ENCODE peak calls at places on chromosomes 13 and 19, in six cellular contexts. B is H9, R is IMR-90, Q is OCI-LY7, K is GM23338, A is keratinocyte. D is an unnamed sample. For H4K20me1, the result is how much of the 10 kb centered on the place peaks cover.

GRCh38 chr19:58559275-58560006 is 1.0 kb upstream of the UBE2M start:
- DNase-seq in B (peak), R (peak), Q (peak), K (peak), A (no peak), D (peak)

GRCh38 chr13:50080856-50081105 is 65.5 kb downstream of the KCNRG start:
- DNase-seq in B (no peak), R (peak), Q (no peak), K (no peak), A (no peak), D (peak)

GRCh38 chr13:45833663-45834062 is 17.9 kb downstream of the SIAH3 start:
- DNase-seq in B (no peak), R (peak), Q (no peak), K (no peak), A (no peak), D (peak)

GRCh38 chr13:110309661-110310524 is 2.8 kb downstream of the COL4A2 start:
- DNase-seq in B (peak), R (no peak), Q (no peak), K (no peak), A (no peak), D (no peak)

GRCh38 chr13:58946274-58946673 is 1217.5 kb downstream of the DIAPH3 start:
- DNase-seq in B (no peak), R (no peak), Q (no peak), K (no peak), A (no peak), D (no peak)

GRCh38 chr19:42683917-42684513 is 56.3 kb downstream of the PSG3 start:
- DNase-seq in B (no peak), R (peak), Q (peak), K (peak), A (no peak), D (peak)

GRCh38 chr19:34217952-34218817 is 36.2 kb upstream of the GARRE1 start:
- DNase-seq in B (no peak), R (peak), Q (no peak), K (no peak), A (no peak), D (peak)

GRCh38 chr13:43232866-43233265 is 209.5 kb downstream of the DNAJC15 start:
- DNase-seq in B (no peak), R (peak), Q (no peak), K (no peak), A (no peak), D (peak)

GRCh38 chr13:98746968-98747367 is 5.5 kb downstream of the SLC15A1 start:
- DNase-seq in B (no peak), R (no peak), Q (no peak), K (no peak), A (no peak), D (peak)

GRCh38 chr19:1355974-1356865 is 27.5 kb upstream of the NDUFS7 start:
- DNase-seq in B (no peak), R (peak), Q (no peak), K (no peak), A (no peak), D (peak)

GRCh38 chr13:34340534-34340933 is 522.6 kb downstream of the RFC3 start:
- DNase-seq in B (no peak), R (no peak), Q (no peak), K (no peak), A (peak), D (peak)

GRCh38 chr13:52374873-52375411 is 31.0 kb downstream of the THSD1 start:
- DNase-seq in B (no peak), R (no peak), Q (no peak), K (no peak), A (no peak), D (no peak)

GRCh38 chr19:30682576-30683536 is 310.7 kb downstream of the ZNF536 start:
- DNase-seq in B (peak), R (peak), Q (peak), K (peak), A (no peak), D (peak)

GRCh38 chr13:102555914-102556553 is 40.8 kb upstream of the TPP2 start:
- DNase-seq in B (no peak), R (peak), Q (peak), K (peak), A (peak), D (peak)

GRCh38 chr13:102317593-102317992 is 84.3 kb downstream of the FGF14 start:
- DNase-seq in B (no peak), R (peak), Q (no peak), K (no peak), A (no peak), D (peak)

GRCh38 chr13:29572575-29572974 is 22.9 kb downstream of the SLC7A1 start:
- DNase-seq in B (no peak), R (no peak), Q (no peak), K (no peak), A (no peak), D (no peak)

GRCh38 chr19:850221-850978 is 1.7 kb upstream of the ELANE start:
- DNase-seq in B (peak), R (peak), Q (no peak), K (peak), A (no peak), D (peak)

GRCh38 chr19:50695251-50696064 is 24.1 kb downstream of the SHANK1 start:
- DNase-seq in B (no peak), R (no peak), Q (no peak), K (peak), A (no peak), D (peak)

GRCh38 chr13:33026489-33027152 is 10.4 kb downstream of the KL start:
- DNase-seq in B (no peak), R (no peak), Q (no peak), K (peak), A (no peak), D (no peak)

GRCh38 chr13:37869756-37870488 is at the start of gene TRPC4:
- DNase-seq in B (peak), R (peak), Q (no peak), K (peak), A (no peak), D (peak)

GRCh38 chr19:38649305-38650179 is 2.1 kb downstream of the ACTN4 start:
- DNase-seq in B (no peak), R (no peak), Q (no peak), K (peak), A (no peak), D (peak)

GRCh38 chr19:40604647-40605200 is 3.6 kb downstream of the LTBP4 start:
- DNase-seq in B (peak), R (no peak), Q (peak), K (no peak), A (no peak), D (no peak)

GRCh38 chr19:1130801-1131717 is 27.3 kb downstream of the GPX4 start:
- DNase-seq in B (no peak), R (no peak), Q (peak), K (no peak), A (no peak), D (peak)

GRCh38 chr13:82772802-82773201 is 1109.5 kb downstream of the SLITRK1 start:
- DNase-seq in B (no peak), R (peak), Q (no peak), K (no peak), A (no peak), D (peak)

GRCh38 chr19:49654581-49654980 is 11.1 kb downstream of the IRF3 start:
- DNase-seq in B (no peak), R (no peak), Q (no peak), K (no peak), A (no peak), D (no peak)

GRCh38 chr19:49652723-49653465 is 10.9 kb downstream of the SCAF1 start:
- DNase-seq in B (no peak), R (no peak), Q (no peak), K (no peak), A (no peak), D (no peak)

GRCh38 chr19:49651029-49651825 is 9.2 kb downstream of the SCAF1 start:
- DNase-seq in B (no peak), R (no peak), Q (no peak), K (peak), A (no peak), D (no peak)

GRCh38 chr19:49651871-49652722 is 10.1 kb downstream of the SCAF1 start:
- DNase-seq in B (no peak), R (no peak), Q (no peak), K (peak), A (no peak), D (no peak)

GRCh38 chr19:49653466-49653806 is 11.4 kb downstream of the SCAF1 start:
- DNase-seq in B (no peak), R (no peak), Q (no peak), K (no peak), A (no peak), D (no peak)
- H4K20me1 ChIP-seq in B (under half), R (under half), Q (under half), K (under half), A (under half), D (under half)

DNA sequence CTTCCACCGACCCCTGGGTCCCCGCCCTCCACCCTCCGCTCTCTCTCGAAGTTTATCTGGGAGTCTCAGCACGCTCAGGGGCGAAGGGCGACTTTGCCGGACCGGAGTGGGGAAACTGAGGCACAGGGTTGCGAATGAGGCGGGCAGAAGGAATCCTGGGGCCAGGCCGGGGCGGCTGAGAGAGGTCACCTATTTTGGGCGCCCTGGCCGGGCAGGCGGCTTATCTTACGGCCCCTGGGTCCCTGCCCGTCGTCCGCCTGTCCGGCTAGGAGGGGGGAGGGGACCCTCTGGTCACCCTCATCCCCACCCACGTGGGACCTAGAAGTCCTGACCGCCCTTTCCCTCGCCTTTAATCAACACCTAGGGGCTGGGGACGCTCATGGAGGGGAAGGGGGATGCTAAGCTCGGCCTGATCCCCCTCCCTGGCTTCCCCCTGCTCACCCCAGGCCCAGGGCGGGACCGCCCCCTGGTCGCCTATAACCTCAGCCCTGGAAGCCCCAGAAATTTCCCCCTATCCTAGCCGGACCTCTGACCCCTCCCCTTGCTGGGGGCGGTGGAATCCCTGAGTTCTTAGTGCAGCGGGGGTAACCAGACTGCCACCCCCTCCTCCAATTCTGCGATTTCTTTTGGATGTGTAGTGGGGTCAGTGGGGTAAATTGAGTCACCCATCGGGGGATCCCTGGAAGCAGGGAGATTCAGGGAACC is 556 bp downstream of the TRIP10 start:
- DNase-seq in B (peak), R (no peak), Q (peak), K (peak), A (no peak), D (peak)
- H2AFZ ChIP-seq in B (no peak), R (peak), Q (peak), K (no peak), A (peak), D (peak)

DNA sequence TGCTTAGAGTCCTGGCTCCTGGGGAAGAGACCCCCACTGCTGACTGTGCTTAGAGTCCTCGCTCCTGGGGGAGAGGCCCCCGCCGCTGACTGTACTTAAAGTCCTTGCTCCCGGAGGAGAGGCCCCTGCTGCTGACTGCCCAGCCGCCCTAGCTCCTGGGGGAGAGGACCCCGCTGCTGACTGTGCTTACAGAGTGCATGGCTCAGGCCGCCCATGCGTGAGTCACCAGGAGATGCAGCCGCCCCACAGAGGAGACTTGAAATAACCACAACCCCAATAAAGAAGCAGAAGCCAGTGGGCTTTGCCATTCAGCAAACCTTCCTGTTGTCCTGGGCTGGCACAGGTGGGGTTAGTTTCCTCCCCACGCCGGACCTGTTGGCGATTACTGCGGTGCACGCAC is 79.2 kb upstream of the C13orf46 start:
- DNase-seq in B (no peak), R (peak), Q (no peak), K (no peak), A (no peak), D (peak)
- H4K20me1 ChIP-seq in B (under half), R (half or more), Q (under half), K (under half), A (under half), D (under half)

GRCh38 chr19:11453468-11454341 is 18.3 kb downstream of the PRKCSH start:
- DNase-seq in B (no peak), R (no peak), Q (peak), K (peak), A (no peak), D (no peak)
- H2AFZ ChIP-seq in B (no peak), R (peak), Q (no peak), K (peak), A (no peak), D (no peak)

GRCh38 chr19:5953034-5953589 is 24.8 kb downstream of the RANBP3 start:
- DNase-seq in B (no peak), R (peak), Q (no peak), K (no peak), A (no peak), D (peak)
- H4K20me1 ChIP-seq in B (under half), R (half or more), Q (under half), K (half or more), A (under half), D (under half)

GRCh38 chr19:12794936-12795335 is 3.6 kb downstream of the JUNB start:
- DNase-seq in B (no peak), R (peak), Q (no peak), K (no peak), A (no peak), D (no peak)

GRCh38 chr19:12794196-12794921 is 3.1 kb downstream of the JUNB start:
- DNase-seq in B (no peak), R (peak), Q (no peak), K (no peak), A (no peak), D (peak)

GRCh38 chr19:12792853-12793289 is 1.6 kb downstream of the JUNB start:
- DNase-seq in B (no peak), R (no peak), Q (no peak), K (no peak), A (no peak), D (peak)

GRCh38 chr19:12792048-12792852 is 964 bp downstream of the JUNB start:
- DNase-seq in B (peak), R (peak), Q (peak), K (peak), A (no peak), D (peak)

DNA sequence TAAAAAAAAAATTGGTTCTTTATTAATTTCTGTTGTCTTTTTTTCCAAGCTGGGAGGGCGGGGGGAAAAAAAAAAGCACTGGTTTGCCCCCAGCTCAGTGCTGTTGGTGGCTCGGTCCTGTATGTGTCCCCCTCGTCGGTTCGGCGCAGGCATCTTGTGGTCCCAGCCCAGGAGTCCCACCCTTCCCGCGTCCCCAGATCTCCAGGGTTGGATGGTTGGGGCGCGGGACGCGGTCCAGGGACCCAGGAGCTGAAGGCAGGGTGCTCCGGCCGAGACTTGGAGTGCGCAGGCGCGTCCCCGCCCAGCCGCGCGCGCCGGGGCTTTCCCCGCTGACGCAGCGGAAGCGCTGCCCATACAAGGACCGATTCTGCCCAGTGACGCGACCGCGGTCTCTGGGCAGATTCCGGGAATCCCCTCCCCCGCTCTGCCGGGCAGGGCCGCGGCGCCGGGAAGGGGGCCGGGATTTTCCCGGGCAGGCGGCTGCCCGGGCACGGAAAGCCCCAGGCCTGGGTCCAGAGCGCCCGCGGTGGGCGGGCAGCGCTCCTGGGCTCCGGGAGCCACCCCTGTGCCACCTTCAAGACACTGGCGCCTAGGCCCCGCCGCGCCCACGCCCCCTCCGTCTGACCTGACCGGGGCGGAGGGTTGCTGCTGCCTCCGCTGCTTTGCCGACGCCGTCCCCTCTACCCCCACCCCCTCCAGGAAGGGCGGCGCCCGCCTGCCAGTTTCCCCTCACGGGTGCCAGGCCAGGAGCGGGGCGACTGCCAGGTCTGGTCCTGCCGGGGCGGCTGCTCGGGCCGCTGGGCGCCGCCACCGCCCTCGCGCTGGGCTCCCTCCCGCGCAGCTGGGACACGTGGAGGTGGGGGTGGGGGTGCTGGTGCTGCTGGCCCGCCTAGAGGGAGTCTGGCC is 2.3 kb downstream of the JUNB start:
- DNase-seq in B (peak), R (peak), Q (peak), K (peak), A (no peak), D (peak)
- H2AFZ ChIP-seq in B (no peak), R (peak), Q (no peak), K (peak), A (no peak), D (no peak)

DNA sequence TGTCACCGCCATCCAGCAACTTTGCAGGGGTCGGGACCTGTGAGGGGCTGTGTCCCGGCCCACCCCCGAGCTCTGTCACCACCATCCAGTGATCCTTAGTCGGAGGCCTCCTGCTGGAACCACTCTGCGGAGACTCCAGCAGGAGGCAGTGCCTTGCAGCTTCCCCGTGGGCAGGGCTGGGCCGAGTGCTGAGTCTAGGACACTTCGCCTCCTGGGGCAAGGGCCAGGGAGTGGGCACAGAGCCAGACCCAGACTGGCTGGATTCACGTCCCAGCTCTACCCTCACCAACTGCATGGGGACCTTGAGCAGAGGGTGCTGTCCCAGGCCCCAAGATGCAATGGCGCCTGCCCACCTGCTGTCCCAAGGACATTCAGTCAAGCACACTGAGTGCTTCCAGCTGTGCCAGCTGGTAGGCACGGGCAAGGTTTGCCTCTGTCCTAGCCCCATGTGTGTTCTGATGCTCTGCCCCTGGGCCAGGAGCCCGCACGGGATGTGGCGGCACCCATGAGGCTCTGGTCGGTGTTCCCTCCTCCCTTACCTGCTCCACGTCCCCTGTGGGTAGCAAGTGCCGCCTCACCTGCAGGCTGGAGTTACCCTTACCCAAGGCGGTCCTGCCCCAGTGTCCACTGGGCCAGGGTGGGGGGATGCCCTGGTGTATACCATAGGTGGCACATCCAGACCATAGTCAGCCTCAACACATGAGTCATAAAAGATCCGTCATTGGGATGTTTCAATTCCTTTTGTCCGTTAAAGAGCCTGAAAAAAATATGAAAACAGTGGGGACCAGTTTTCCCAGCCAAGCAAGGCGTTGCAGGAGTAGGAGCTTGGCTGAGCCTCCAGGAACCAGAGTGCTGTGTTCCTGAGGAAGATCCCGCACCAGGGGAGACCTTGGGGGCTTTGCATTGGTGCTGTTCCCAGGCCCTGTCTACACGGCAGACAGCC is 7.4 kb downstream of the FZR1 start:
- DNase-seq in B (no peak), R (peak), Q (no peak), K (no peak), A (no peak), D (no peak)
- H4K20me1 ChIP-seq in B (under half), R (half or more), Q (under half), K (under half), A (under half), D (under half)

GRCh38 chr13:76319921-76320320 is 566.3 kb downstream of the KCTD12 start:
- DNase-seq in B (no peak), R (no peak), Q (no peak), K (no peak), A (no peak), D (no peak)
- H2AFZ ChIP-seq in B (no peak), R (no peak), Q (no peak), K (no peak), A (no peak), D (no peak)